ENCODE peak calls at places on chromosomes 5 and 9, in ten cellular contexts. One of them, this sample, is unnamed.

GRCh38 chr9:93010056-93010455 is 48.4 kb upstream of the SUSD3 start:
- DNase-seq in naive thymus-derived CD4-positive, alpha-beta T cell: no peak
- DNase-seq in kidney: no peak
- DNase-seq in uterus: no peak
- DNase-seq in adrenal gland: peak
- DNase-seq in GM23248: no peak
- DNase-seq in WERI-Rb-1: no peak
- DNase-seq in lung: no peak
- DNase-seq in A673: no peak
- DNase-seq in coronary artery: no peak
- DNase-seq in this sample: peak

GRCh38 chr5:10353241-10354047 is at the start of gene MARCHF6:
- DNase-seq in naive thymus-derived CD4-positive, alpha-beta T cell: peak
- DNase-seq in kidney: peak
- DNase-seq in uterus: peak
- DNase-seq in adrenal gland: peak
- DNase-seq in GM23248: peak
- DNase-seq in WERI-Rb-1: peak
- DNase-seq in lung: peak
- DNase-seq in A673: peak
- DNase-seq in coronary artery: peak
- DNase-seq in this sample: peak

GRCh38 chr5:53253421-53253871 is 143.9 kb upstream of the MOCS2 start:
- DNase-seq in naive thymus-derived CD4-positive, alpha-beta T cell: no peak
- DNase-seq in kidney: no peak
- DNase-seq in uterus: no peak
- DNase-seq in adrenal gland: no peak
- DNase-seq in GM23248: peak
- DNase-seq in WERI-Rb-1: no peak
- DNase-seq in lung: no peak
- DNase-seq in A673: no peak
- DNase-seq in coronary artery: no peak
- DNase-seq in this sample: no peak

GRCh38 chr5:54013556-54014157 is 296.7 kb downstream of the ARL15 start:
- DNase-seq in naive thymus-derived CD4-positive, alpha-beta T cell: no peak
- DNase-seq in kidney: no peak
- DNase-seq in uterus: no peak
- DNase-seq in adrenal gland: peak
- DNase-seq in GM23248: peak
- DNase-seq in WERI-Rb-1: no peak
- DNase-seq in lung: no peak
- DNase-seq in A673: peak
- DNase-seq in coronary artery: no peak
- DNase-seq in this sample: peak

GRCh38 chr9:7561527-7561926 is 238.1 kb downstream of the DMAC1 start:
- DNase-seq in naive thymus-derived CD4-positive, alpha-beta T cell: no peak
- DNase-seq in kidney: no peak
- DNase-seq in uterus: no peak
- DNase-seq in adrenal gland: no peak
- DNase-seq in GM23248: no peak
- DNase-seq in WERI-Rb-1: no peak
- DNase-seq in lung: no peak
- DNase-seq in A673: no peak
- DNase-seq in coronary artery: no peak
- DNase-seq in this sample: no peak

GRCh38 chr5:149938272-149938671 is 6.3 kb downstream of the PDE6A start:
- DNase-seq in naive thymus-derived CD4-positive, alpha-beta T cell: no peak
- DNase-seq in kidney: peak
- DNase-seq in uterus: no peak
- DNase-seq in adrenal gland: peak
- DNase-seq in GM23248: peak
- DNase-seq in WERI-Rb-1: no peak
- DNase-seq in lung: peak
- DNase-seq in A673: peak
- DNase-seq in coronary artery: no peak
- DNase-seq in this sample: peak

GRCh38 chr5:79621056-79621455 is 8.8 kb downstream of the TENT2 start:
- DNase-seq in naive thymus-derived CD4-positive, alpha-beta T cell: no peak
- DNase-seq in kidney: no peak
- DNase-seq in uterus: no peak
- DNase-seq in adrenal gland: no peak
- DNase-seq in GM23248: peak
- DNase-seq in WERI-Rb-1: no peak
- DNase-seq in lung: no peak
- DNase-seq in A673: no peak
- DNase-seq in coronary artery: no peak
- DNase-seq in this sample: no peak

GRCh38 chr5:65749221-65749844 is 27.3 kb downstream of the NLN start:
- DNase-seq in naive thymus-derived CD4-positive, alpha-beta T cell: no peak
- DNase-seq in kidney: no peak
- DNase-seq in uterus: no peak
- DNase-seq in adrenal gland: no peak
- DNase-seq in GM23248: no peak
- DNase-seq in WERI-Rb-1: no peak
- DNase-seq in lung: no peak
- DNase-seq in A673: no peak
- DNase-seq in coronary artery: no peak
- DNase-seq in this sample: no peak

GRCh38 chr5:112799661-112800060 is 61.4 kb upstream of the SRP19 start:
- DNase-seq in naive thymus-derived CD4-positive, alpha-beta T cell: no peak
- DNase-seq in kidney: no peak
- DNase-seq in uterus: no peak
- DNase-seq in adrenal gland: no peak
- DNase-seq in GM23248: no peak
- DNase-seq in WERI-Rb-1: no peak
- DNase-seq in lung: no peak
- DNase-seq in A673: no peak
- DNase-seq in coronary artery: no peak
- DNase-seq in this sample: no peak

GRCh38 chr9:108904161-108904560 is 29.8 kb downstream of the ELP1 start:
- DNase-seq in naive thymus-derived CD4-positive, alpha-beta T cell: no peak
- DNase-seq in kidney: no peak
- DNase-seq in uterus: no peak
- DNase-seq in adrenal gland: no peak
- DNase-seq in GM23248: no peak
- DNase-seq in WERI-Rb-1: no peak
- DNase-seq in lung: no peak
- DNase-seq in A673: no peak
- DNase-seq in coronary artery: no peak
- DNase-seq in this sample: no peak

GRCh38 chr5:38420691-38421395 is 135.6 kb downstream of the LIFR start:
- DNase-seq in naive thymus-derived CD4-positive, alpha-beta T cell: peak
- DNase-seq in kidney: no peak
- DNase-seq in uterus: peak
- DNase-seq in adrenal gland: peak
- DNase-seq in GM23248: peak
- DNase-seq in WERI-Rb-1: peak
- DNase-seq in lung: peak
- DNase-seq in A673: peak
- DNase-seq in coronary artery: no peak
- DNase-seq in this sample: peak

GRCh38 chr5:96146675-96147074 is 185.0 kb upstream of the ELL2 start:
- DNase-seq in naive thymus-derived CD4-positive, alpha-beta T cell: no peak
- DNase-seq in kidney: no peak
- DNase-seq in uterus: no peak
- DNase-seq in adrenal gland: no peak
- DNase-seq in GM23248: peak
- DNase-seq in WERI-Rb-1: no peak
- DNase-seq in lung: no peak
- DNase-seq in A673: peak
- DNase-seq in coronary artery: no peak
- DNase-seq in this sample: no peak

GRCh38 chr5:149410721-149411432 is 31.8 kb upstream of the IL17B start:
- DNase-seq in naive thymus-derived CD4-positive, alpha-beta T cell: no peak
- DNase-seq in kidney: no peak
- DNase-seq in uterus: peak
- DNase-seq in adrenal gland: no peak
- DNase-seq in GM23248: no peak
- DNase-seq in WERI-Rb-1: no peak
- DNase-seq in lung: no peak
- DNase-seq in A673: no peak
- DNase-seq in coronary artery: peak
- DNase-seq in this sample: no peak

GRCh38 chr9:96554801-96555566 is 64.7 kb downstream of the CDC14B start:
- DNase-seq in naive thymus-derived CD4-positive, alpha-beta T cell: no peak
- DNase-seq in kidney: no peak
- DNase-seq in uterus: no peak
- DNase-seq in adrenal gland: no peak
- DNase-seq in GM23248: peak
- DNase-seq in WERI-Rb-1: no peak
- DNase-seq in lung: no peak
- DNase-seq in A673: no peak
- DNase-seq in coronary artery: no peak
- DNase-seq in this sample: no peak

GRCh38 chr9:138064547-138064946 is 187.0 kb downstream of the CACNA1B start:
- DNase-seq in naive thymus-derived CD4-positive, alpha-beta T cell: no peak
- DNase-seq in kidney: peak
- DNase-seq in uterus: no peak
- DNase-seq in adrenal gland: no peak
- DNase-seq in GM23248: no peak
- DNase-seq in WERI-Rb-1: peak
- DNase-seq in lung: no peak
- DNase-seq in A673: no peak
- DNase-seq in coronary artery: no peak
- DNase-seq in this sample: no peak

GRCh38 chr9:114924327-114924726 is 6.1 kb downstream of the TNFSF8 start:
- DNase-seq in naive thymus-derived CD4-positive, alpha-beta T cell: no peak
- DNase-seq in kidney: no peak
- DNase-seq in uterus: no peak
- DNase-seq in adrenal gland: no peak
- DNase-seq in GM23248: no peak
- DNase-seq in WERI-Rb-1: no peak
- DNase-seq in lung: no peak
- DNase-seq in A673: no peak
- DNase-seq in coronary artery: no peak
- DNase-seq in this sample: no peak

DNA sequence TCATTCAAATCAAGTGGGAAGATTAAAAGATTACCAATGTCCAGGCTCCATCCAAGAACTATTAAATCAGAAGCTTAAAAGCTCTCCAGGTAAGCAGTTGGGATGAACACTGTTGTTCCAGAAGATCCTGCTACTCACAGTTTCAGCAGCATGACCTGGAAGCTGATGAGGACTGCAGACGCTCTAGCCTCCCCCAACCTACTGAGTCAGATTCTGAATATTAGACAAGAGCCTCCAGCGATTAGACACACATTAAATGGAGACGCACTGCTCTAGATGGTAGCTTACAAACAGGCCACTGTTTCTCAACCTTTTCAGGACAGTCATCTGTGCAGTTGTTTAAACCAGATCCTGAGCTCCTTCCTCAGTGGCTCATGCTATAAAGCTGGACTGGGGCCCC is 54.3 kb downstream of the MTMR12 start:
- DNase-seq in naive thymus-derived CD4-positive, alpha-beta T cell: no peak
- DNase-seq in kidney: no peak
- DNase-seq in uterus: no peak
- DNase-seq in adrenal gland: no peak
- DNase-seq in GM23248: no peak
- DNase-seq in WERI-Rb-1: peak
- DNase-seq in lung: no peak
- DNase-seq in A673: no peak
- DNase-seq in coronary artery: no peak
- DNase-seq in this sample: no peak
- H3K27ac ChIP-seq in naive thymus-derived CD4-positive, alpha-beta T cell: no peak
- H3K27ac ChIP-seq in kidney: no peak
- H3K27ac ChIP-seq in uterus: peak
- H3K27ac ChIP-seq in adrenal gland: no peak
- H3K27ac ChIP-seq in GM23248: no peak
- H3K27ac ChIP-seq in WERI-Rb-1: peak
- H3K27ac ChIP-seq in lung: no peak
- H3K27ac ChIP-seq in A673: no peak
- H3K27ac ChIP-seq in coronary artery: no peak
- H3K27ac ChIP-seq in this sample: no peak

DNA sequence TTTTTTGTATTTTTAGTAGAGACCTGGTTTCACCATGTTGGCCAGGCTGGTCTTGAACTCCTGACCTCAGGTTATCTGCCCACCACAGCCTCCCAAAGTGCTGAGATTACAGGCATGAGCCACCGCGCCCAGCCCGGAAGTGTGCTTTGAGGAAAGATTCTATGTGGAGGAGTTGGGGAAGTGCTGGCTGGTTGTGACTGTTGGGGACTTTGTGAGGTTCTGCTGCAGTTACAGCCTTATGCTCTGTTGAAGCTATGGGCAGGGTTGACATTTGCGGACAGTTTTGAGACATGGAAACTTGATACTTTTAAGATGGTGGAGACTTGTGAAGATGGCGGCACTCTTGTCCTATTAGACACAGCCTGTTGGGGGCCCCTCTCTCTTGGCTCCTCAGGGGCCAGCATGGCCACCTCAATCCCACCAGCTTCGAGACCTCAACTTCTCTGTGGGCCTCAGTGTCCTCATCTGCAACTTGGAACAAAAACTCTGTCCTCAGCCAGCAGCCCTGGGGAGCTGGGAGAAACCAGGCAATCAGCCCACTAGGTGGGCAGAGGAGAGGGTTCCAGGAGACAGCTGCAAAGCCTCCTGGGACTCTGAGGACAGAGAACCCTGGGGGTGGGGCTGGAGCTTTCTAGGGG is 24.9 kb downstream of the C9orf50 start:
- DNase-seq in naive thymus-derived CD4-positive, alpha-beta T cell: no peak
- DNase-seq in kidney: no peak
- DNase-seq in uterus: no peak
- DNase-seq in adrenal gland: no peak
- DNase-seq in GM23248: no peak
- DNase-seq in WERI-Rb-1: no peak
- DNase-seq in lung: no peak
- DNase-seq in A673: no peak
- DNase-seq in coronary artery: no peak
- DNase-seq in this sample: no peak
- H3K4me3 ChIP-seq in naive thymus-derived CD4-positive, alpha-beta T cell: no peak
- H3K4me3 ChIP-seq in kidney: no peak
- H3K4me3 ChIP-seq in uterus: no peak
- H3K4me3 ChIP-seq in adrenal gland: no peak
- H3K4me3 ChIP-seq in GM23248: no peak
- H3K4me3 ChIP-seq in WERI-Rb-1: no peak
- H3K4me3 ChIP-seq in lung: no peak
- H3K4me3 ChIP-seq in A673: no peak
- H3K4me3 ChIP-seq in coronary artery: no peak
- H3K4me3 ChIP-seq in this sample: no peak

GRCh38 chr9:136053757-136054142 is 41.3 kb downstream of the NACC2 start:
- DNase-seq in naive thymus-derived CD4-positive, alpha-beta T cell: no peak
- DNase-seq in kidney: no peak
- DNase-seq in uterus: no peak
- DNase-seq in adrenal gland: no peak
- DNase-seq in GM23248: no peak
- DNase-seq in WERI-Rb-1: no peak
- DNase-seq in lung: no peak
- DNase-seq in A673: no peak
- DNase-seq in coronary artery: no peak
- DNase-seq in this sample: no peak
- H3K27ac ChIP-seq in naive thymus-derived CD4-positive, alpha-beta T cell: no peak
- H3K27ac ChIP-seq in kidney: peak
- H3K27ac ChIP-seq in uterus: peak
- H3K27ac ChIP-seq in adrenal gland: no peak
- H3K27ac ChIP-seq in GM23248: no peak
- H3K27ac ChIP-seq in WERI-Rb-1: no peak
- H3K27ac ChIP-seq in lung: no peak
- H3K27ac ChIP-seq in A673: peak
- H3K27ac ChIP-seq in coronary artery: no peak
- H3K27ac ChIP-seq in this sample: no peak

DNA sequence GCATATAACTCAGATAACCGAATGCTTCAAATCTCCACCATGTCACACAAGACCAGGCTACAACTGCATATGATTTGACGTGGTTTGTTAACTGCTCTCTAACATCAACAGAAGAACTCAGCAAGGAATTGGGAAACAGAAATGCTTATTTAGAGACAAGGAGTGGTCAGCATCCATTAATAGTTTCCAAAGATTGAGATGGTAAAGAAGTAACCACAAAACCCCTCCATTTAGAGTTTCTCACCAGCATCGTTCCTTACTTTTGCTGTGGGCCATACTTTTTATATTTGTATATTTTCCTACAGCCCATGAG is 25.2 kb downstream of the DPYSL3 start:
- DNase-seq in naive thymus-derived CD4-positive, alpha-beta T cell: no peak
- DNase-seq in kidney: no peak
- DNase-seq in uterus: no peak
- DNase-seq in adrenal gland: no peak
- DNase-seq in GM23248: no peak
- DNase-seq in WERI-Rb-1: no peak
- DNase-seq in lung: no peak
- DNase-seq in A673: no peak
- DNase-seq in coronary artery: no peak
- DNase-seq in this sample: no peak
- H3K4me3 ChIP-seq in naive thymus-derived CD4-positive, alpha-beta T cell: no peak
- H3K4me3 ChIP-seq in kidney: no peak
- H3K4me3 ChIP-seq in uterus: no peak
- H3K4me3 ChIP-seq in adrenal gland: no peak
- H3K4me3 ChIP-seq in GM23248: peak
- H3K4me3 ChIP-seq in WERI-Rb-1: peak
- H3K4me3 ChIP-seq in lung: no peak
- H3K4me3 ChIP-seq in A673: no peak
- H3K4me3 ChIP-seq in coronary artery: peak
- H3K4me3 ChIP-seq in this sample: no peak